ENCODE peak calls at places on chromosomes 6 and 20, in seven cellular contexts. R is ovary; V is psoas muscle; L is PC-3; G is CD4-positive, alpha-beta T cell; Q is HCT116; J is CD8-positive, alpha-beta T cell. N is an unnamed sample. For H3K9me3, the result is how much of the 10 kb centered on the place peaks cover.

GRCh38 chr6:119306396-119306968 is 43.1 kb downstream of the MAN1A1 start:
- DNase-seq in R (no peak), V (no peak), L (no peak), G (no peak), Q (no peak), J (no peak), N (no peak)

GRCh38 chr6:61555993-61556392 is 730.0 kb downstream of the KHDRBS2 start:
- DNase-seq in R (no peak), V (no peak), L (no peak), G (no peak), Q (no peak), J (no peak), N (no peak)

GRCh38 chr20:41138527-41139226 is 1.3 kb downstream of the PLCG1 start:
- DNase-seq in R (peak), V (no peak), L (no peak), G (no peak), Q (no peak), J (no peak), N (no peak)

GRCh38 chr6:112979830-112980229 is 632.7 kb downstream of the RFPL4B start:
- DNase-seq in R (no peak), V (no peak), L (peak), G (no peak), Q (no peak), J (no peak), N (peak)

GRCh38 chr6:72245565-72245964 is 359.2 kb downstream of the RIMS1 start:
- DNase-seq in R (no peak), V (no peak), L (peak), G (no peak), Q (no peak), J (no peak), N (no peak)

GRCh38 chr6:121678245-121678644 is 242.8 kb downstream of the GJA1 start:
- DNase-seq in R (no peak), V (no peak), L (no peak), G (no peak), Q (no peak), J (no peak), N (no peak)

GRCh38 chr20:34390769-34391447 is 27.8 kb downstream of the ITCH start:
- DNase-seq in R (no peak), V (peak), L (peak), G (no peak), Q (peak), J (no peak), N (peak)

GRCh38 chr6:81228912-81229540 is 523.5 kb downstream of the TENT5A start:
- DNase-seq in R (no peak), V (no peak), L (no peak), G (no peak), Q (no peak), J (no peak), N (no peak)

GRCh38 chr6:80174931-80175572 is 68.6 kb downstream of the BCKDHB start:
- DNase-seq in R (no peak), V (no peak), L (peak), G (no peak), Q (no peak), J (no peak), N (no peak)

GRCh38 chr20:49641683-49642649 is 71.7 kb downstream of the B4GALT5 start:
- DNase-seq in R (no peak), V (no peak), L (no peak), G (no peak), Q (no peak), J (no peak), N (no peak)

GRCh38 chr20:38143646-38144554 is 21.2 kb downstream of the TGM2 start:
- DNase-seq in R (no peak), V (peak), L (peak), G (no peak), Q (no peak), J (no peak), N (peak)

GRCh38 chr6:111468329-111469012 is 14.5 kb downstream of the REV3L start:
- DNase-seq in R (no peak), V (no peak), L (peak), G (no peak), Q (no peak), J (no peak), N (no peak)

GRCh38 chr6:31888281-31889258 is 8.9 kb downstream of the EHMT2 start:
- DNase-seq in R (peak), V (no peak), L (peak), G (peak), Q (no peak), J (no peak), N (peak)

GRCh38 chr6:166523782-166524569 is 62.5 kb downstream of the RAMACL start:
- DNase-seq in R (no peak), V (no peak), L (no peak), G (no peak), Q (no peak), J (no peak), N (no peak)

GRCh38 chr6:153373869-153374268 is 242.8 kb upstream of the RGS17 start:
- DNase-seq in R (no peak), V (no peak), L (no peak), G (no peak), Q (no peak), J (no peak), N (no peak)

GRCh38 chr6:153367006-153367405 is 235.9 kb upstream of the RGS17 start:
- DNase-seq in R (no peak), V (no peak), L (no peak), G (no peak), Q (no peak), J (no peak), N (no peak)

GRCh38 chr6:153368131-153368530 is 237.0 kb upstream of the RGS17 start:
- DNase-seq in R (no peak), V (no peak), L (no peak), G (no peak), Q (no peak), J (no peak), N (no peak)
- H3K9me3 ChIP-seq in R (under half), V (under half), L (under half), G (under half), Q (under half), J (under half), N (under half)

DNA sequence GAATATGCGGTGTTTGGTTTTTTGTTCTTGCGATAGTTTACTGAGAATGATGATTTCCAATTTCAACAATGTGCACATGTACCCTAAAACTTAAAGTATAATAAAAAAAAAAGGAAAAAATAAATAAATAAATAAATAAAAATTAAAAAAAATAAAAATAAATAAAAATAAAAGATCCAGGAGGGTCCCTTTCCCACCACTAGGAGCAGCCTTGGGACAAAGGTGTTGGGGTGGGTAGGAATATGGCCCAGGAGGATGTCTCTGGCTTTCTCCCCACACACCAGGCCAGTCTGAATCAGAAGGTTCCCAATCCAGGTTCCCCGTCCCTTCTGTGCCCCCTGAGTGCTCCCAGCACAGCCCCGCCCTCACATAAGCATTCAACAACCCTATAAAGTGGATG is 9.5 kb downstream of the LRFN2 start:
- DNase-seq in R (no peak), V (no peak), L (no peak), G (no peak), Q (no peak), J (no peak), N (no peak)
- TF ChIP-seq CTCF in R (no peak), V (no peak), L (no peak), G (no peak), Q (no peak), J (no peak), N (no peak)

DNA sequence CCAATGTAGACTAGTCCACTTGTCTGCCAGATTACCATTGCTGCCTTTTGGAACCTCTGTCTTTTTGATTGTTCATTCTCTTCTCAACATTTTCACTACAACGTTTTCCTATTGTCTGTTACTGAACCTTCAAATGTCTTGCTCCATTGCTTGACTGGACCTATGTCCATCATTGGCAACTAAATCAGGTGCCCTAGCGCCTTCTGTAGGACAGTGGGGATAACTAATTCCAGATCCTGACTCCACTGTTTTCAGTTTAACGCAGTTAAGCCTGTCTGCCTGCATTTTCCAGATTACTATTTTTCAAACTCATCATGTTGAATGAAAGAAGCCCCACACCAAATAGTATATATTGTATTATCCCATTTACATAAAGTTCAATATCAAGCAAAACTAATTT is 433.6 kb downstream of the RNF144B start:
- DNase-seq in R (no peak), V (no peak), L (no peak), G (no peak), Q (no peak), J (no peak), N (no peak)
- H3K9me3 ChIP-seq in R (under half), V (under half), L (under half), G (under half), Q (under half), J (under half), N (under half)

GRCh38 chr20:10972219-10972860 is 298.5 kb upstream of the JAG1 start:
- DNase-seq in R (no peak), V (no peak), L (no peak), G (no peak), Q (no peak), J (no peak), N (no peak)
- TF ChIP-seq CTCF in R (no peak), V (no peak), L (peak), G (no peak), Q (no peak), J (no peak), N (no peak)

DNA sequence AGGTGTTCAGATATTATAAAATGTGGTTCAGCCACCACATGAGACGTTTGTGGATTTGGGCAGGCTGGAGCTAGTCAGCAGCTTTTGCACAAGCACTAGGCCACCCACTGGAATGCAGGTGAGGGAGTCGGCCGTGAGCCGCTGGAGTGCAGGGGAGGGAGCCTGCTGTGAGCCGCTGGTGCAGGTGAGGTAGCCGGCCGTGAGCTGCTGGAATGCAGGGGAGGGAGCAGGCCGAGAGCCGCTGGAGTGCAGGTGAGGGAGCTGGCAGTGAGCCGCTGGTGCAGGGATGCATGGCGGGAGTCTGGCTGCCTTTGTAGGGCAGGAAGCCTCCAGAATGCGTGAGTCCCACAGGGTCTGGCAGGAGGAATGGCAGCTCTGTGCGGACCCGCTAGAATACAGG is 1907.6 kb upstream of the DEFB115 start:
- DNase-seq in R (no peak), V (no peak), L (no peak), G (no peak), Q (no peak), J (no peak), N (no peak)
- H3K9me3 ChIP-seq in R (under half), V (under half), L (under half), G (under half), Q (under half), J (under half), N (under half)

GRCh38 chr6:106751501-106752252 is 122.3 kb downstream of the QRSL1 start:
- DNase-seq in R (no peak), V (no peak), L (peak), G (no peak), Q (no peak), J (no peak), N (no peak)
- TF ChIP-seq CTCF in R (no peak), V (no peak), L (no peak), G (no peak), Q (no peak), J (no peak), N (no peak)

N was measured in BE2C.